ENCODE peak calls at places on chromosomes 12 and 14, in four cellular contexts. J is mesendoderm, E is coronary artery, W is cardiac fibroblast. C is an unnamed sample.

GRCh38 chr14:22534547-22534946 is 54.5 kb downstream of the DAD1 start:
- DNase-seq in J (no peak), E (no peak), W (no peak), C (no peak)

GRCh38 chr14:97833291-97833690 is 1036.1 kb downstream of the VRK1 start:
- DNase-seq in J (no peak), E (no peak), W (no peak), C (no peak)

GRCh38 chr14:82414853-82415539 is 881.3 kb upstream of the SEL1L start:
- DNase-seq in J (no peak), E (no peak), W (no peak), C (no peak)

GRCh38 chr14:23695220-23695999 is 59.2 kb downstream of the DHRS2 start:
- DNase-seq in J (peak), E (no peak), W (peak), C (no peak)

GRCh38 chr12:69534389-69534822 is 50.9 kb upstream of the CCT2 start:
- DNase-seq in J (peak), E (peak), W (peak), C (peak)

GRCh38 chr12:103771466-103771865 is 69.6 kb downstream of the NT5DC3 start:
- DNase-seq in J (peak), E (no peak), W (peak), C (no peak)

GRCh38 chr14:105485720-105486332 is 860 bp upstream of the CRIP1 start:
- DNase-seq in J (peak), E (no peak), W (no peak), C (no peak)

GRCh38 chr14:104426771-104427125 is 152.8 kb upstream of the C14orf180 start:
- DNase-seq in J (no peak), E (peak), W (no peak), C (no peak)

GRCh38 chr14:94646481-94646880 is 34.3 kb downstream of the SERPINA3 start:
- DNase-seq in J (peak), E (no peak), W (peak), C (no peak)

GRCh38 chr12:32451816-32452215 is 52.5 kb downstream of the FGD4 start:
- DNase-seq in J (no peak), E (no peak), W (no peak), C (no peak)

GRCh38 chr12:13443028-13443427 is 246.5 kb downstream of the EMP1 start:
- DNase-seq in J (no peak), E (no peak), W (no peak), C (no peak)

GRCh38 chr14:24315807-24316596 is 4.7 kb downstream of the LTB4R start:
- DNase-seq in J (peak), E (no peak), W (no peak), C (no peak)

GRCh38 chr12:128250091-128250490 is 16.9 kb upstream of the TMEM132C start:
- DNase-seq in J (no peak), E (no peak), W (no peak), C (no peak)

GRCh38 chr12:121626853-121627623 is 708 bp downstream of the ORAI1 start:
- DNase-seq in J (peak), E (peak), W (peak), C (peak)

GRCh38 chr12:105334568-105334967 is 4.1 kb downstream of the C12orf75 start:
- DNase-seq in J (peak), E (no peak), W (no peak), C (no peak)

GRCh38 chr12:54393743-54394142 is 9.2 kb upstream of the ZNF385A start:
- DNase-seq in J (no peak), E (no peak), W (no peak), C (no peak)
- H3K4me3 ChIP-seq in J (no peak), E (no peak), W (no peak), C (no peak)

GRCh38 chr12:76028649-76029277 is 2.8 kb downstream of the PHLDA1 start:
- DNase-seq in J (no peak), E (no peak), W (peak), C (no peak)
- H3K4me3 ChIP-seq in J (peak), E (peak), W (peak), C (peak)

GRCh38 chr12:41225179-41225578 is 37.1 kb downstream of the PDZRN4 start:
- DNase-seq in J (no peak), E (no peak), W (no peak), C (no peak)

GRCh38 chr12:41224066-41224465 is 35.9 kb downstream of the PDZRN4 start:
- DNase-seq in J (no peak), E (no peak), W (no peak), C (no peak)

GRCh38 chr12:41230756-41231155 is 42.6 kb downstream of the PDZRN4 start:
- DNase-seq in J (no peak), E (no peak), W (no peak), C (no peak)

GRCh38 chr12:41223600-41223999 is 35.5 kb downstream of the PDZRN4 start:
- DNase-seq in J (no peak), E (no peak), W (no peak), C (no peak)

DNA sequence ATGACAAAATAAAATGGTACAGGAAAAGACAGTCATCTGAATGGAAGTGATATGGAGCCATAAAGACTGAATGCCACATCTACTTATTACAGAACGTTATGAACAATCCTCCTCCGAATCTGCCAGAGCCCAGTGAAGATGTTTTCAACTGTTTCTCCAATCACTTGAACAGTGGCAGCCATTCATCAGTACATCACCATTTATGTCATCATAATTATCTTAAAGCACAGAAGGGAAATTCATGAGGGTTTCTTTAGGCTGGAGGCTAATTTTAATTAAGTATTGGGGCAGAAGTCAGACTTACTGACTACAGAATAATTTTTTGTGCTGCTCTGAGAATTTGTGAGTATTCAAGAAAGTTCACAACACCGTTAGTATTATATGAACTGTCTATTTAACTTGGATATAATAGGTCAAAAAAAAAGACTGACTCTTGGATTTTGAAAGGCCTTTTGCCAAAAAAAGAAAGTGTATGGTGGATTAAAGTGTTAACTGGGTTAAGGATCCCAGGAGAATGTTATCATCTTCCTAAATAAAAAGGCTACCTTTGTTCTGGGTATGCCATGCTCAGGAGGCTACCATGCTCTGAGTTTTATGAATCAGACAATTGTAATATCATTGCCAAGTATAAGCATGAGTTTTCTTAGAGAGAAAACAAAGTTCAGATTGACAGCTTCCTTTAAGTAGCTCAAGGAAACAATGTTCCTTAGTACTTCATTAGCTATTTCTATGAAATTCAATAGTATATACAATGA is 40.1 kb downstream of the PDZRN4 start:
- DNase-seq in J (no peak), E (no peak), W (no peak), C (no peak)
- H3K4me3 ChIP-seq in J (no peak), E (no peak), W (no peak), C (no peak)

DNA sequence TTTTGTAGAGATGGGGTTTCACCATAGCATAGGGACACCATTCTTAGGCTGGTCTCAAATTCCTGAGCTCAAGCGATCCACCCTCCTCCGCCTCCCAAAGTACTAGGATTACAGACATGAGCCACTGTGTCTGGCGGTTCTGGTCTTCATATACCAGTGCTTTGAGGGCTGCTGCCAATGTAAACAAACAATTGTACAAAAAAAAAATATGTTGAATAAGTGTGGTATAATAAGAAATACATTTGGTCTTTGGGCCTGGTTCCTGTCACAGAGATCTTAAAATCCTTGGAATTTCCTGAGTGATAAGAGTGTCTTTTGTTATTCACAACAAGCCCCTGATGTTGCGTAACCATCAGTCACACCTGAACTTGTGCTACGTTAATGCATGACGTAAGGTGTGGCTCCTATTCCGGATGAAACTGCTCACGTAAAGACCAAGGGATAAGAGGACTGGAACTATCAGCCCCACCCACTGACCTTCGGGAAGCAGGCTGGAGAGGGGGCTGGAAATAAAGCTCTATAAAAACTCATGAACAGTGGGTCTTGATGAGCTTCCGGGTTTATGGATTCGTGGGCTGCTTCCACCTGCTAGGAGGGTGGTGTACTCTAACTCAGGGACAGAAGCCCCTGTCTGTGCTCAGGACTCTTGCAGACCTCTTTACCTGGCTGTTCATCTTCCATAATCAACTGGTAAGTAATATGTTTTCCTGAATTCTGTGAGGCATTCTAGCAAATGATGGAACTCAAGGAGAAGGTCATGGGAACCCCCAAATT is 16.5 kb upstream of the RIMKLB start:
- DNase-seq in J (peak), E (no peak), W (peak), C (no peak)
- H3K4me3 ChIP-seq in J (no peak), E (no peak), W (no peak), C (no peak)

GRCh38 chr12:53564276-53564675 is 57.0 kb upstream of the NPFF start:
- DNase-seq in J (no peak), E (no peak), W (no peak), C (no peak)

GRCh38 chr12:53560912-53561589 is 53.8 kb upstream of the NPFF start:
- DNase-seq in J (no peak), E (no peak), W (peak), C (no peak)

GRCh38 chr12:53563452-53563851 is 56.2 kb upstream of the NPFF start:
- DNase-seq in J (no peak), E (no peak), W (no peak), C (no peak)

GRCh38 chr12:53560386-53560785 is 53.1 kb upstream of the NPFF start:
- DNase-seq in J (no peak), E (no peak), W (peak), C (no peak)

DNA sequence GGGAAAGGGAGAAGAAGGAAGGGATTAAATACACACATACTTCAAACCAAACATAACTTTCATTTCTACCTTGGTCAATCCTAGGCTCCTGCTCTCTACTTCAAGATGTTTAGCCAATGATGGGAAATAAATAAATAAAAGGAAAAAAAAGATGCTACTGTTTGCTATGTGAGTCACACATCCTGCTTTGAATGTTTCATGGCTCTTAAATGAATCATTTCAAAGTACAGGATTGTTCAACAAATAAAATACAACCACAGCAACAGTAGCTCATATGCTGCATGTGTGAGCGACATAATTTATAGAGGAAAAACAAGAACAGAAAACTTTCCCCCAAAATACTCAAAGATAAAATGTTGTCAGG is 54.3 kb upstream of the NPFF start:
- DNase-seq in J (no peak), E (no peak), W (peak), C (peak)
- H3K4me3 ChIP-seq in J (no peak), E (no peak), W (no peak), C (no peak)

GRCh38 chr14:68471964-68472508 is 320.8 kb downstream of the ZFP36L1 start:
- DNase-seq in J (no peak), E (no peak), W (no peak), C (no peak)
- H3K4me3 ChIP-seq in J (no peak), E (no peak), W (no peak), C (no peak)